ENCODE peak calls at places on chromosomes 3 and 15, in six cellular contexts. B, N, Z, G, U and C are unnamed samples.

GRCh38 chr15:90465140-90465929 is 64.4 kb upstream of the CRTC3 start:
- DNase-seq in B (no peak), N (peak), Z (no peak), G (no peak), U (peak), C (no peak)

GRCh38 chr3:52099006-52099405 is 42.6 kb upstream of the DUSP7 start:
- DNase-seq in B (no peak), N (no peak), Z (no peak), G (no peak), U (peak), C (no peak)

GRCh38 chr3:110126065-110126464 is 788.7 kb upstream of the DPPA4 start:
- DNase-seq in B (no peak), N (no peak), Z (no peak), G (no peak), U (no peak), C (no peak)

GRCh38 chr3:143040264-143040879 is 39.0 kb downstream of the U2SURP start:
- DNase-seq in B (no peak), N (peak), Z (no peak), G (peak), U (peak), C (no peak)

GRCh38 chr3:14234197-14235002 is 55.8 kb downstream of the LSM3 start:
- DNase-seq in B (no peak), N (peak), Z (no peak), G (no peak), U (peak), C (no peak)

GRCh38 chr3:134076816-134077215 is 47.1 kb upstream of the SLCO2A1 start:
- DNase-seq in B (no peak), N (no peak), Z (no peak), G (no peak), U (no peak), C (no peak)

GRCh38 chr15:55914446-55914845 is 79.0 kb downstream of the NEDD4 start:
- DNase-seq in B (no peak), N (no peak), Z (no peak), G (peak), U (no peak), C (no peak)

GRCh38 chr15:98955331-98955730 is 52.3 kb downstream of the PGPEP1L start:
- DNase-seq in B (no peak), N (no peak), Z (no peak), G (peak), U (no peak), C (no peak)

GRCh38 chr3:198071602-198072285 is 111.7 kb downstream of the LMLN start:
- DNase-seq in B (peak), N (peak), Z (no peak), G (peak), U (peak), C (no peak)

GRCh38 chr3:53145109-53146077 is 15.2 kb upstream of the RFT1 start:
- DNase-seq in B (no peak), N (no peak), Z (no peak), G (no peak), U (no peak), C (no peak)

GRCh38 chr3:9422712-9423424 is 25.5 kb downstream of the SETD5 start:
- DNase-seq in B (no peak), N (peak), Z (no peak), G (peak), U (peak), C (peak)

GRCh38 chr15:83248151-83248851 is 36.2 kb downstream of the BNC1 start:
- DNase-seq in B (no peak), N (peak), Z (no peak), G (peak), U (peak), C (peak)

GRCh38 chr15:60928987-60929386 is 300.1 kb downstream of the RORA start:
- DNase-seq in B (no peak), N (no peak), Z (no peak), G (no peak), U (no peak), C (no peak)

GRCh38 chr15:31435256-31435781 is 108.7 kb downstream of the KLF13 start:
- DNase-seq in B (no peak), N (peak), Z (no peak), G (peak), U (peak), C (peak)

GRCh38 chr3:126346466-126346865 is 10.7 kb downstream of the KLF15 start:
- DNase-seq in B (no peak), N (no peak), Z (no peak), G (no peak), U (no peak), C (no peak)

GRCh38 chr3:191461113-191461595 is at the start of gene PYDC2:
- DNase-seq in B (no peak), N (peak), Z (no peak), G (no peak), U (no peak), C (no peak)

GRCh38 chr3:94063497-94064119 is 747 bp downstream of the NSUN3 start:
- DNase-seq in B (no peak), N (peak), Z (no peak), G (no peak), U (no peak), C (no peak)

GRCh38 chr15:53522878-53523455 is 236.5 kb downstream of the WDR72 start:
- DNase-seq in B (no peak), N (peak), Z (no peak), G (no peak), U (peak), C (no peak)

GRCh38 chr3:34012102-34012461 is 213.7 kb downstream of the PDCD6IP start:
- DNase-seq in B (no peak), N (peak), Z (no peak), G (peak), U (peak), C (no peak)

GRCh38 chr15:42385206-42385979 is 26.1 kb downstream of the CAPN3 start:
- DNase-seq in B (no peak), N (peak), Z (no peak), G (peak), U (peak), C (no peak)

GRCh38 chr3:9229886-9230285 is 19.6 kb downstream of the SRGAP3 start:
- DNase-seq in B (no peak), N (no peak), Z (no peak), G (no peak), U (no peak), C (no peak)

GRCh38 chr15:76964157-76964556 is 30.8 kb upstream of the PSTPIP1 start:
- DNase-seq in B (no peak), N (no peak), Z (no peak), G (no peak), U (peak), C (no peak)

GRCh38 chr15:88622605-88622975 is 1.4 kb downstream of the AEN start:
- DNase-seq in B (no peak), N (no peak), Z (no peak), G (no peak), U (no peak), C (no peak)

GRCh38 chr3:23553353-23553752 is 252.4 kb upstream of the UBE2E1 start:
- DNase-seq in B (no peak), N (no peak), Z (no peak), G (no peak), U (no peak), C (no peak)

GRCh38 chr15:81763304-81763703 is 282.5 kb downstream of the MEX3B start:
- DNase-seq in B (no peak), N (no peak), Z (no peak), G (no peak), U (no peak), C (no peak)

GRCh38 chr15:62472616-62473299 is 307.7 kb upstream of the C2CD4B start:
- DNase-seq in B (no peak), N (peak), Z (no peak), G (peak), U (peak), C (no peak)

GRCh38 chr15:97941572-97941971 is 18.9 kb upstream of the ARRDC4 start:
- DNase-seq in B (no peak), N (peak), Z (no peak), G (no peak), U (no peak), C (no peak)

GRCh38 chr3:184441202-184441900 is 61.5 kb downstream of the CHRD start:
- DNase-seq in B (no peak), N (no peak), Z (no peak), G (no peak), U (no peak), C (no peak)

GRCh38 chr3:195085356-195086130 is 185.4 kb downstream of the XXYLT1 start:
- DNase-seq in B (no peak), N (no peak), Z (no peak), G (no peak), U (no peak), C (no peak)

GRCh38 chr15:76979996-76980520 is 14.9 kb upstream of the PSTPIP1 start:
- DNase-seq in B (no peak), N (no peak), Z (no peak), G (no peak), U (no peak), C (no peak)

GRCh38 chr3:32442766-32443165 is 51.1 kb downstream of the CMTM7 start:
- DNase-seq in B (no peak), N (no peak), Z (no peak), G (no peak), U (peak), C (no peak)

GRCh38 chr3:54476876-54477275 is 354.5 kb downstream of the CACNA2D3 start:
- DNase-seq in B (no peak), N (no peak), Z (no peak), G (no peak), U (peak), C (no peak)

GRCh38 chr3:184716652-184717607 is 5.1 kb upstream of the MAGEF1 start:
- DNase-seq in B (no peak), N (peak), Z (no peak), G (peak), U (no peak), C (no peak)

GRCh38 chr3:183698318-183698731 is 728 bp downstream of the YEATS2 start:
- DNase-seq in B (no peak), N (peak), Z (peak), G (peak), U (peak), C (peak)

GRCh38 chr3:156036258-156037053 is 83.9 kb upstream of the KCNAB1 start:
- DNase-seq in B (no peak), N (no peak), Z (no peak), G (peak), U (no peak), C (no peak)